ENCODE peak calls at places on chromosomes 13 and 19, in ten cellular contexts. G is effector memory CD4-positive, alpha-beta T cell; H is IMR-90; W is transverse colon; Q is cardiac muscle cell; Y is coronary artery; Z is brain microvascular endothelial cell; J is GM23248; X is HL-60; I is A549. P is an unnamed sample.

GRCh38 chr13:26508885-26509284 is 48.6 kb upstream of the WASF3 start:
- DNase-seq in G (no peak), X (no peak), Z (peak; percentile 82), H (peak; percentile 95), J (peak; percentile 92), I (no peak), Q (no peak), W (peak; percentile 62), Y (peak; percentile 80), P (no peak)

GRCh38 chr13:92959790-92960189 is 266.8 kb upstream of the GPC6 start:
- DNase-seq in Y (no peak), I (no peak), G (no peak), J (no peak), W (no peak), H (no peak), X (no peak), Z (no peak), Q (no peak), P (no peak)

GRCh38 chr19:36054119-36054732 is at the start of gene THAP8:
- DNase-seq in H (peak; percentile 99), G (peak; percentile 99), J (peak; percentile 100), I (peak; percentile 100), W (peak; percentile 100), Q (peak; percentile 99), X (peak; percentile 100), Y (peak; percentile 100), Z (peak; percentile 99), P (peak; percentile 98)

GRCh38 chr13:111398715-111399299 is 78.4 kb downstream of the TEX29 start:
- DNase-seq in Z (no peak), W (no peak), J (no peak), I (no peak), H (no peak), G (no peak), X (no peak), Y (no peak), Q (no peak), P (no peak)

GRCh38 chr19:56176881-56177280 is 1.1 kb downstream of the GALP start:
- DNase-seq in W (no peak), G (no peak), J (no peak), Q (no peak), H (no peak), Z (no peak), I (no peak), X (no peak), Y (no peak), P (no peak)

GRCh38 chr13:45040626-45041025 is 51.3 kb downstream of the GPALPP1 start:
- DNase-seq in J (peak; percentile 3), X (no peak), Q (no peak), Y (no peak), G (no peak), W (no peak), Z (no peak), I (no peak), H (no peak), P (no peak)

GRCh38 chr19:532578-533484 is 1.3 kb downstream of the CDC34 start:
- DNase-seq in Z (peak; percentile 54), W (peak; percentile 68), J (peak; percentile 83), I (peak; percentile 38), G (no peak), X (peak; percentile 64), Y (no peak), H (peak; percentile 64), Q (peak; percentile 65), P (peak; percentile 55)

GRCh38 chr19:15297416-15298224 is 34.7 kb downstream of the BRD4 start:
- DNase-seq in X (peak; percentile 51), Z (peak; percentile 36), I (peak; percentile 37), W (peak; percentile 43), G (no peak), J (peak; percentile 66), H (peak; percentile 83), Y (no peak), Q (no peak), P (no peak)

GRCh38 chr13:113533441-113533840 is 42.9 kb upstream of the DCUN1D2 start:
- DNase-seq in Y (no peak), I (no peak), G (no peak), Z (no peak), W (no peak), J (no peak), H (peak; percentile 65), X (no peak), Q (peak; percentile 70), P (no peak)

GRCh38 chr19:2858864-2859263 is 8.3 kb upstream of the ZNF556 start:
- DNase-seq in G (no peak), Z (no peak), H (no peak), Q (no peak), X (no peak), I (no peak), J (no peak), W (no peak), Y (no peak), P (no peak)

GRCh38 chr19:2866495-2867024 is 575 bp upstream of the ZNF556 start:
- DNase-seq in G (no peak), Y (no peak), J (no peak), H (no peak), Q (no peak), Z (no peak), I (no peak), X (no peak), W (no peak), P (no peak)

GRCh38 chr19:2865334-2866221 is 1.6 kb upstream of the ZNF556 start:
- DNase-seq in G (no peak), X (no peak), I (no peak), H (no peak), Z (no peak), W (no peak), Y (no peak), J (no peak), Q (no peak), P (no peak)

GRCh38 chr19:2867025-2867991 is at the start of gene ZNF556:
- DNase-seq in J (peak; percentile 12), I (no peak), X (no peak), Z (no peak), G (no peak), W (no peak), H (no peak), Y (no peak), Q (no peak), P (no peak)

DNA sequence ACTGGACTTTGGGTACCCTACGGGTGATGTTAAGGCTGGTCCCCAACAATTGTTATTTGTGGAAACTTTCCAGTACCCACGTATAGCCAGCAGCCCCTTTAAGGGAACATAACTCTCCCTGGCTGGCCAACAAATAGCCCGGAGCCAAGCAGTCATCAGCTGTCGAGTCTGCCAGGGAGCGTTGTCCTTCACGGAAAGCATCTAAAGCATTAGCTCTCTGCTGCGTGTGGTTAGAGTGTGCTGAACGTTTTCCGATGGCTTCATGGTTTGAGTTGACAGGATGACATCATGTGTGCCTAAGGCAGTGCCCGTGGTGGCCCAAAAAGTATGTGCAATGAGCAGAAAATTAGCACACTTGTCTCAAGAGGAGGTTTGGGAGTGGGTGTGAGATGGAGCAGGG is 3.3 kb upstream of the ZNF556 start:
- DNase-seq in I (no peak), Z (no peak), J (no peak), G (no peak), Y (no peak), Q (no peak), X (no peak), H (no peak), W (no peak), P (no peak)
- H3K27ac ChIP-seq in I (no peak overlapping the region), Z (no peak overlapping the region), J (no peak overlapping the region), G (no peak overlapping the region), Y (no peak overlapping the region), Q (no peak overlapping the region), X (no peak overlapping the region), H (no peak overlapping the region), W (no peak overlapping the region), P (no peak overlapping the region)

GRCh38 chr13:23289917-23290357 is 109.2 kb downstream of the SGCG start:
- DNase-seq in X (no peak), I (no peak), J (peak; percentile 77), Z (peak; percentile 92), Y (no peak), H (peak; percentile 47), W (no peak), Q (no peak), G (no peak), P (no peak)
- H3K27ac ChIP-seq in X (no peak overlapping the region), I (no peak overlapping the region), J (peak overlapping the region; percentile 45), Z (peak overlapping the region; percentile 40), Y (no peak overlapping the region), H (no peak overlapping the region), W (no peak overlapping the region), Q (no peak overlapping the region), G (no peak overlapping the region), P (no peak overlapping the region)

GRCh38 chr19:6090634-6091033 is 19.7 kb downstream of the RFX2 start:
- DNase-seq in G (no peak), Z (no peak), J (no peak), X (no peak), I (no peak), Y (no peak), W (no peak), Q (no peak), H (no peak), P (no peak)

GRCh38 chr19:6088677-6089063 is 21.6 kb downstream of the RFX2 start:
- DNase-seq in W (no peak), Y (no peak), Q (no peak), J (peak; percentile 65), I (no peak), X (no peak), G (no peak), Z (peak; percentile 37), H (peak; percentile 49), P (no peak)

GRCh38 chr19:6086081-6086858 is 24.0 kb downstream of the RFX2 start:
- DNase-seq in J (peak; percentile 83), Q (no peak), I (no peak), W (no peak), Y (no peak), H (peak; percentile 71), X (no peak), G (no peak), Z (no peak), P (no peak)

GRCh38 chr19:6084821-6085220 is 25.5 kb downstream of the RFX2 start:
- DNase-seq in J (no peak), I (no peak), W (no peak), H (no peak), G (no peak), X (no peak), Q (no peak), Z (no peak), Y (no peak), P (no peak)

DNA sequence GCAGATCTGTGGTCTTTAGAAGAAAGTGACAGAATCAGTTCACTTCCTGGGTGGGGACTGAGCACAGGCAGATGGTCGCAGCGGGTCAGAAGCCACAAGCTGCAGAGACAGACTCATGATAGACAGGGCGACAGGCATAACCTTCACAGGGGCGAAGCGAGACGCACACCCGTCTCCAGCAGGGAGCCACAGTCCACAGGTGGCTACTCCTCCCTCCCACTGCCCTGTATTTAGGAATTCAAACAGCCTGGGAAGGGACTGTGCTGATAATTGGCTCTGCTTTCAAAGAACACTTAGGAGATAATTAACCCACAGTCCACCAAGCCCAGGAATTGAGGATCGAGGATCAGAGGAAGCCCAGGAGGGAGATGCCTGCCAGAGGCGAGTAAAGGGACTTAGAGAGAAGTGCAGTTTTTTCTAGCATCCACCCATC is 23.2 kb downstream of the RFX2 start:
- DNase-seq in Y (no peak), H (no peak), Q (no peak), I (no peak), W (peak; percentile 53), J (no peak), G (no peak), X (no peak), Z (no peak), P (no peak)
- H3K27ac ChIP-seq in Y (peak overlapping the region; percentile 67), H (no peak overlapping the region), Q (no peak overlapping the region), I (peak overlapping the region; percentile 85), W (peak overlapping the region; percentile 85), J (peak overlapping the region; percentile 78), G (peak overlapping the region; percentile 27), X (no peak overlapping the region), Z (no peak overlapping the region), P (no peak overlapping the region)

GRCh38 chr13:81582381-81582780 is 1241.5 kb upstream of the SPRY2 start:
- DNase-seq in J (no peak), Z (no peak), H (no peak), Y (no peak), I (no peak), G (no peak), Q (no peak), X (no peak), W (no peak), P (no peak)

GRCh38 chr13:81577601-81578000 is 1236.7 kb upstream of the SPRY2 start:
- DNase-seq in X (no peak), Y (no peak), H (no peak), W (no peak), Q (no peak), G (no peak), Z (no peak), I (no peak), J (no peak), P (no peak)
- H3K27ac ChIP-seq in X (no peak overlapping the region), Y (no peak overlapping the region), H (no peak overlapping the region), W (no peak overlapping the region), Q (no peak overlapping the region), G (no peak overlapping the region), Z (no peak overlapping the region), I (no peak overlapping the region), J (no peak overlapping the region), P (no peak overlapping the region)

P was measured in caudate nucleus.